ENCODE peak calls at places on chromosomes 6 and 20, in six cellular contexts. H, L, Y, O, U and F are unnamed samples. For H3K4me1, the result is how much of the 10 kb centered on the place peaks cover.

GRCh38 chr6:155093430-155093829 is 98.3 kb downstream of the TIAM2 start:
- DNase-seq in H (no peak), L (no peak), Y (no peak), O (no peak), U (no peak), F (no peak)

GRCh38 chr6:75934643-75935472 is 137.6 kb downstream of the IMPG1 start:
- DNase-seq in H (peak), L (peak), Y (peak), O (peak), U (peak), F (peak)

GRCh38 chr6:37459981-37460800 is 27.2 kb downstream of the CMTR1 start:
- DNase-seq in H (no peak), L (no peak), Y (no peak), O (no peak), U (no peak), F (peak)

GRCh38 chr20:52420805-52421204 is 229.2 kb upstream of the ZFP64 start:
- DNase-seq in H (no peak), L (peak), Y (no peak), O (no peak), U (no peak), F (no peak)

GRCh38 chr20:38680492-38681118 is 43.7 kb upstream of the SLC32A1 start:
- DNase-seq in H (peak), L (peak), Y (peak), O (peak), U (no peak), F (peak)

GRCh38 chr6:131382646-131383045 is 190.4 kb upstream of the ARG1 start:
- DNase-seq in H (no peak), L (no peak), Y (no peak), O (no peak), U (no peak), F (no peak)

GRCh38 chr6:152720964-152721363 is 23.3 kb downstream of the MYCT1 start:
- DNase-seq in H (no peak), L (peak), Y (peak), O (no peak), U (no peak), F (no peak)

GRCh38 chr6:79737172-79737571 is 106.0 kb downstream of the SH3BGRL2 start:
- DNase-seq in H (no peak), L (peak), Y (peak), O (peak), U (no peak), F (no peak)

GRCh38 chr6:143410859-143411270 is 39.6 kb downstream of the ADAT2 start:
- DNase-seq in H (no peak), L (peak), Y (peak), O (no peak), U (no peak), F (peak)

GRCh38 chr20:57986776-57987175 is 241.7 kb downstream of the ANKRD60 start:
- DNase-seq in H (no peak), L (no peak), Y (no peak), O (no peak), U (no peak), F (peak)

GRCh38 chr20:50245561-50246366 is 55.1 kb downstream of the CEBPB start:
- DNase-seq in H (no peak), L (peak), Y (peak), O (peak), U (no peak), F (peak)

GRCh38 chr20:63979221-63979548 is 257 bp downstream of the SAMD10 start:
- DNase-seq in H (no peak), L (no peak), Y (no peak), O (no peak), U (no peak), F (no peak)

GRCh38 chr6:42879372-42880239 is at the start of gene RPL7L1:
- DNase-seq in H (peak), L (peak), Y (peak), O (peak), U (peak), F (peak)

DNA sequence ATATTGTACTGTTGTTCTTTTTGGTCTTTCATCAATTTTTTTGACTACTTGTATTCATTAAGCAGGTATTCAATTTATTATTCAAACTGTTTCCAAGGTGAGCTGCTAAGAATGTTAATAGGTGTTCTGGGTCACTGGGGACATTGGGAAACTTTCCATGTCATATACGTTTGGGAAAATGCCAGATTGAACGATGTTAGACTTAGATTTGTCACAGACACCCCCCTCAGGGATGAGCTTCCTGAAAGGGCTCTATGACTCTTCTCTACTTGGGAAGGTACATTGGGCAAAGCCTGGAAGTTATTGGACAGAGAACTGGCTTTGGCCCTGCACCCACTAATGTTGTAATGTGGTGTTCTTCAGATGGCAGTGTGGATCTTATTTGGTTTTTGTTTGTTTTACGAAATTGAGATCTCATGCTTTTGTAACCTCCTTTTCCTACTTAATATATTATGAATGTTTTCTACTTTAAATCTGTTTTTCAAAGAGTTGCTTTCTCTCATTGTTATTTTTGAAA is 42.1 kb downstream of the PLCB4 start:
- DNase-seq in H (no peak), L (no peak), Y (no peak), O (no peak), U (no peak), F (no peak)
- H3K4me3 ChIP-seq in H (no peak), L (no peak), Y (no peak), O (no peak), U (no peak), F (no peak)

GRCh38 chr20:48383252-48383651 is 444.5 kb downstream of the PREX1 start:
- DNase-seq in H (no peak), L (no peak), Y (no peak), O (no peak), U (no peak), F (no peak)
- H3K4me1 ChIP-seq in H (under half), L (under half), Y (under half), O (under half), U (under half), F (under half)

GRCh38 chr6:168666751-168667427 is 225.9 kb downstream of the SMOC2 start:
- DNase-seq in H (no peak), L (no peak), Y (no peak), O (no peak), U (no peak), F (no peak)
- H3K4me3 ChIP-seq in H (no peak), L (no peak), Y (no peak), O (no peak), U (no peak), F (no peak)

GRCh38 chr6:158852312-158853071 is 33.3 kb upstream of the EZR start:
- DNase-seq in H (no peak), L (peak), Y (no peak), O (no peak), U (no peak), F (no peak)
- H3K4me1 ChIP-seq in H (under half), L (under half), Y (half or more), O (under half), U (under half), F (under half)

GRCh38 chr6:137490961-137491360 is 3.2 kb downstream of the OLIG3 start:
- DNase-seq in H (no peak), L (no peak), Y (no peak), O (no peak), U (no peak), F (no peak)
- H3K4me3 ChIP-seq in H (no peak), L (no peak), Y (no peak), O (no peak), U (no peak), F (no peak)

GRCh38 chr6:85364354-85364753 is 85.5 kb upstream of the NT5E start:
- DNase-seq in H (no peak), L (peak), Y (peak), O (no peak), U (no peak), F (no peak)

GRCh38 chr6:85361643-85362014 is 88.3 kb upstream of the NT5E start:
- DNase-seq in H (no peak), L (no peak), Y (no peak), O (no peak), U (no peak), F (no peak)

GRCh38 chr6:85363870-85364269 is 86.0 kb upstream of the NT5E start:
- DNase-seq in H (no peak), L (no peak), Y (no peak), O (no peak), U (no peak), F (no peak)

GRCh38 chr6:85362652-85363310 is 87.1 kb upstream of the NT5E start:
- DNase-seq in H (no peak), L (peak), Y (peak), O (no peak), U (no peak), F (no peak)

DNA sequence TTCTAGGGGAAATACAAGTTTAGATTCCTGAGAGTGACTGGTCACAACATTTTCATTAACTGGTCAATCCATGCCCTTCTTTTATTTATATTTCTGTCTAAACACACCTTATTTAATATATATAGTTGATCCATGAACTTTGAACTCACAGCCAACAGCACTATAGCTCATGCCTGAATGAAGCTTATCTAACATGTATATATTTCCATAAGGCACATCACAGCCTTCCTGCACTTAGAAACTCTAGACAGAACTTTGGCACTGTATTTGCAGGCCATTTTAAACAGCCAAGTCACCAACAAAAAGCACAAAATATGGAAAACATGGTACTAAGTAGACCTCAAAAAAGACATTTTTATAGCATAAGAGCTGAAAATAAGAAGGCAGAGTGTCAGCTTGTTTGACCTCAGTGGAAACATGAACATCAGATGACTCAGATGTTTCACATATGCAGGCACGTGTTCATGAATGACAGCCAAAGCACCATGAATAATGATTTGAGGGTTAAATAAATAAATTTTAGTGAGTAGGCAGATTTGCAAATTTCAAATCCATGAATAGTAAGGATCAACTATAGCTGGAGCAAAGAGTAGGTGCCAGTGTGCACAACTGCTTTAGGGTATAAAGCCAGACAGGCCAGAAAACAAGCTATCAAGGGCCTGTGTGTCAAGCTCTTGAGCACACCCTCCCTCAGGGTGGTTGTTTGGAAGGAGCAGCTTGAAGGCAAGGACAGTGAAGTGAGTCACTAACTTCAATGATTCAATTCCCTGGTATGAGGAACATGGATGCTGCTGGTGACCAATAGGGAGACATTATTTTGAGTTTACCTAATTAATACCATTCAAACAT is 88.9 kb upstream of the NT5E start:
- DNase-seq in H (no peak), L (peak), Y (peak), O (no peak), U (peak), F (no peak)
- H3K4me1 ChIP-seq in H (under half), L (under half), Y (half or more), O (under half), U (under half), F (under half)

GRCh38 chr6:47413752-47414516 is 63.7 kb upstream of the CD2AP start:
- DNase-seq in H (peak), L (peak), Y (peak), O (peak), U (no peak), F (peak)
- H3K4me3 ChIP-seq in H (peak), L (peak), Y (peak), O (peak), U (no peak), F (peak)

GRCh38 chr6:94071835-94072234 is 652.5 kb upstream of the EPHA7 start:
- DNase-seq in H (no peak), L (no peak), Y (peak), O (no peak), U (no peak), F (no peak)

GRCh38 chr6:94074764-94075163 is 655.4 kb upstream of the EPHA7 start:
- DNase-seq in H (no peak), L (no peak), Y (no peak), O (no peak), U (no peak), F (no peak)
- H3K4me1 ChIP-seq in H (under half), L (under half), Y (under half), O (under half), U (under half), F (under half)

DNA sequence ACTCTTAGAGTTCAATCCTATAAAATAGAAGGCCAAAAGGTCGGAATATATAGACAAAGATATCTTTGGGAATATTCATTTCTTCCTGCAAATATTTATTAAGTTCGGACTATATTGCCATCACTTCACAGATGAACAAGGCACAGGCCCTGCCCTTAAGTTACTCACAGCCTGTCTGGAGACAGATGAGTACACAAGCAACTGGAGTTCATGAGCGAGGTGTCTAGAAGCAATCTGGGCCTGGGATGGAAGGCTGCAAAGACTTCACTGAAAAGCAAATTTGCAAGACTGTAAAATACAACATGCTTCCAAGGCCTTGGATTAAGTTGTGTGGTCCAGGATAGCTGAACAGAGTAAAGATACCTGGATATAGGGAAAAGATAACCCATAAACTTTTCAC is 56.7 kb upstream of the CEP85L start:
- DNase-seq in H (no peak), L (peak), Y (peak), O (no peak), U (no peak), F (no peak)
- H3K4me3 ChIP-seq in H (no peak), L (no peak), Y (peak), O (no peak), U (no peak), F (no peak)